ENCODE peak calls at places on chromosomes 3 and 15, in five cellular contexts. Z, N, L, C and K are unnamed samples.

GRCh38 chr3:184691397-184692131 is 20.3 kb downstream of the MAGEF1 start:
- DNase-seq in Z (peak; percentile 26), N (no peak), L (no peak), C (no peak), K (no peak)

GRCh38 chr15:91649922-91650321 is 203.6 kb upstream of the SLCO3A1 start:
- DNase-seq in Z (no peak), N (no peak), L (no peak), C (no peak), K (no peak)

GRCh38 chr3:25412269-25412668 is 15.8 kb upstream of the RARB start:
- DNase-seq in Z (no peak), N (no peak), L (no peak), C (no peak), K (no peak)

GRCh38 chr3:136957751-136958288 is at the start of gene IL20RB:
- DNase-seq in Z (peak; percentile 76), N (no peak), L (no peak), C (peak; percentile 17), K (no peak)

GRCh38 chr3:8793242-8793641 is 23.8 kb upstream of the OXTR start:
- DNase-seq in Z (peak; percentile 20), N (no peak), L (no peak), C (no peak), K (peak; percentile 73)

GRCh38 chr3:89061257-89061656 is 46.2 kb upstream of the EPHA3 start:
- DNase-seq in Z (no peak), N (no peak), L (no peak), C (no peak), K (no peak)

GRCh38 chr3:60497922-60498321 is 753.3 kb downstream of the FHIT start:
- DNase-seq in Z (no peak), N (no peak), L (no peak), C (no peak), K (no peak)

GRCh38 chr3:185927501-185928200 is 10.2 kb downstream of the TRA2B start:
- DNase-seq in Z (no peak), N (no peak), L (no peak), C (no peak), K (no peak)

GRCh38 chr3:182973047-182973446 is 7.3 kb downstream of the DCUN1D1 start:
- DNase-seq in Z (peak; percentile 14), N (no peak), L (no peak), C (no peak), K (no peak)

GRCh38 chr3:63877737-63878393 is 14.2 kb downstream of the ATXN7 start:
- DNase-seq in Z (no peak), N (no peak), L (no peak), C (no peak), K (no peak)

GRCh38 chr15:79458491-79458890 is 26.4 kb downstream of the MINAR1 start:
- DNase-seq in Z (no peak), N (no peak), L (no peak), C (no peak), K (no peak)

GRCh38 chr3:194950906-194951628 is 265.4 kb downstream of the FAM43A start:
- DNase-seq in Z (no peak), N (no peak), L (no peak), C (no peak), K (no peak)

GRCh38 chr15:78087944-78088772 is 4.2 kb upstream of the SH2D7 start:
- DNase-seq in Z (no peak), N (no peak), L (no peak), C (no peak), K (no peak)

GRCh38 chr15:40274350-40275274 is 8.3 kb downstream of the ANKRD63 start:
- DNase-seq in Z (peak; percentile 91), N (peak; percentile 17), L (peak; percentile 53), C (peak; percentile 77), K (peak; percentile 40)

GRCh38 chr15:60044636-60045273 is 40.6 kb downstream of the FOXB1 start:
- DNase-seq in Z (no peak), N (no peak), L (peak; percentile 35), C (no peak), K (no peak)

GRCh38 chr3:189142527-189142926 is 29.2 kb upstream of the TPRG1 start:
- DNase-seq in Z (no peak), N (no peak), L (no peak), C (no peak), K (no peak)

GRCh38 chr15:64985382-64986033 is 4.2 kb downstream of the SPG21 start:
- DNase-seq in Z (peak; percentile 62), N (no peak), L (peak; percentile 75), C (no peak), K (peak; percentile 51)

GRCh38 chr15:42800731-42801474 is 64.0 kb upstream of the CDAN1 start:
- DNase-seq in Z (no peak), N (no peak), L (no peak), C (no peak), K (peak; percentile 5)

GRCh38 chr15:98025237-98025636 is 64.7 kb downstream of the ARRDC4 start:
- DNase-seq in Z (no peak), N (no peak), L (no peak), C (no peak), K (no peak)

GRCh38 chr3:48966876-48967361 is 23.1 kb upstream of the P4HTM start:
- DNase-seq in Z (no peak), N (no peak), L (no peak), C (no peak), K (no peak)

GRCh38 chr3:48963591-48963990 is 26.4 kb upstream of the P4HTM start:
- DNase-seq in Z (no peak), N (no peak), L (no peak), C (no peak), K (no peak)

GRCh38 chr3:48962939-48963338 is 27.1 kb upstream of the P4HTM start:
- DNase-seq in Z (no peak), N (no peak), L (no peak), C (no peak), K (no peak)

GRCh38 chr3:48962340-48962739 is 27.7 kb upstream of the P4HTM start:
- DNase-seq in Z (no peak), N (no peak), L (no peak), C (no peak), K (no peak)

GRCh38 chr3:48966367-48966766 is 23.7 kb upstream of the P4HTM start:
- DNase-seq in Z (no peak), N (no peak), L (no peak), C (no peak), K (no peak)
- H3K27ac ChIP-seq in Z (no peak overlapping the region), N (no peak overlapping the region), L (no peak overlapping the region), C (no peak overlapping the region), K (no peak overlapping the region)

DNA sequence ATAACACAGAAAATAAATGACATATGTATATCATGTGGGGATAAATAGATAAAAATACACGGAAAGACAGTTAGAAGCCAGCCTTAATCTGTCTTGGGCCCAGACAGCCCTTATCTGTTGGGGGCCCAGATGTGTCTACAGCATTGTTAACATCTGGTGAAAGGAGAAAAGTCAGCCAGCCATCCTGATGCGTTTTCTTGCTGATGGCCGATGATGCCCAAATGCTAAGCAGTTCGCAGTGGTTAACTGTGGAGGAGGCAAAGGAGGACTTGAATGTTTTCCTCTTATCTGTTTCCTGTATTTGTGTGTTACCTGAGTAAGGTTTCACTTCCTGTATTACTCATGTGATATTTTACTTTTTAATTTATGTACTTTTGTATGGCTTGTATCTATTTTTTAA is 46.2 kb downstream of the NOX5 start:
- DNase-seq in Z (peak; percentile 5), N (no peak), L (no peak), C (no peak), K (no peak)
- H3K27ac ChIP-seq in Z (no peak overlapping the region), N (no peak overlapping the region), L (no peak overlapping the region), C (no peak overlapping the region), K (no peak overlapping the region)

DNA sequence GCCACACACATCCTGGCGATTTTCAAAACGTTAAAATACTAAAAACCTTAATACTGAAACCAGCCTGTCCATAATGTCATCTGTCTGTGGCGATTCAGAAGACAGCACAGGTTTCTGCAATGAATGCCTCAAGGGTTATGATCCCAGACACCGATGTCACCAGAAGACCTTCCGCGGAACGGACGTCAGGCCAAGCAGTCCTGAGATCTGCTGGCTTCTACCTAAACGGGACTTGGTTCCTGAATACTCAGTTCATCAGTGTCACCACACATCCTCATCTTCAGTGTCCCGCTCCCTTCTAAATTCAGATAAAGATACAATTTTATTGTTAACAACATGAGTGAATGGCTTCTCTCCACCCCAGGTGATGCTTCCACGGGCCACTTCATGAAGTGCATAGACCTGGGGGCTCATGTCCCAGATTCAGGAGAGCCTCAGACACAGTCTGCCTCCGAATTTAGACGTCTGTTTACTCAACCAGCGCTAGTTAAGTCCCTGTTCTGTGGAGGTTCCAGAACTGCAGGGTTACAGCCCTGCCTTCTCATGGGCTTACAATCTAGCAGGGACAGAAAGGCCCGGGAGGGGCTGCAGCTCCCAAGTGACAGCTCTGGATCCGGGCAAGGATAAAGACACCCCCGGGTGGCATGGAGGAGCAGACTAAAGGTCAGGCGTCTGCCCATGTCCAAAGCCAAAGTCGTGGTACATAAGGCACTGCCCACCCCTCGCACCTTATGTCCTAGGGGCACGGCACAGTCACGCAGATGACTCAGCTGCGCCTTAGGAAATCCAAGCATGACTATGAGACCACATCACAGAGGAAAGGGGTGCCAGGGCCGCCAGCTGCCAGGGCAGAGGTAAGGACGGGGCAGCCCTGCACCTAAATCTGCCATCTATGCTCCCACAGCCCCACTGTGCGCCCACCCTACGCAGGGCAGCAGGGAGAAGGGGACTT is 75.9 kb downstream of the VGLL4 start:
- DNase-seq in Z (peak; percentile 77), N (no peak), L (no peak), C (no peak), K (peak; percentile 84)
- H3K27ac ChIP-seq in Z (peak overlapping the region; percentile 30), N (peak overlapping the region; percentile 43), L (no peak overlapping the region), C (peak overlapping the region; percentile 70), K (peak overlapping the region; percentile 93)

GRCh38 chr3:172209333-172210321 is 170.2 kb downstream of the FNDC3B start:
- DNase-seq in Z (no peak), N (no peak), L (no peak), C (peak; percentile 55), K (no peak)
- H3K27ac ChIP-seq in Z (peak overlapping the region; percentile 25), N (no peak overlapping the region), L (no peak overlapping the region), C (peak overlapping the region; percentile 6), K (peak overlapping the region; percentile 72)

DNA sequence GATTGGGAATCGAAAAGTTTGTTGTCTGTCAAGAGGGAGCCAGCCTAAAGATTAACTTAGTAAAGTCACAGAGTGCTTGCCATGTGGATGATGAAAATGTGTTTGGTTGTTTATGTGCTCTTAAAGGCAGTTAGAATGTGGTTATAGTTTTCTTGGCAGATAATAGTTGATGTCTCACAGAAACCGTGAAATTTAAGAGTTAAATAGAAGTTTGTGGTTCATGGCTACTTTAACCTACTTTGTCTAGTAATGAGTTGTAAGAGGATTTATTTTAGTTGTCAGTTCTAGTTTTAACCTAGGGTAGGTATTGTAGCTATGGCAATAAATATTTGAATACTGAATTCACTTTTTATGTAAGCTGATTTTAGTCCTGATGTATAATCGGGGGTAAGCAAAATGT is 36.4 kb upstream of the EIF3J start:
- DNase-seq in Z (no peak), N (no peak), L (no peak), C (no peak), K (no peak)
- H3K27ac ChIP-seq in Z (no peak overlapping the region), N (no peak overlapping the region), L (peak overlapping the region; percentile 35), C (no peak overlapping the region), K (no peak overlapping the region)